ENCODE peak calls at places on chromosomes 4 and X, in seven cellular contexts. X is mammary epithelial cell, T is astrocyte, G is neuronal stem cell, Z is neural progenitor cell, L is fibroblast of lung, S is SK-N-SH. P is an unnamed sample. For H3K4me1, the result is how much of the 10 kb centered on the place peaks cover.

GRCh38 chr4:76090241-76090691 is 15.8 kb downstream of the ART3 start:
- DNase-seq in S (peak), L (peak), X (peak), Z (no peak), G (no peak), T (peak), P (no peak)

GRCh38 chr4:80566203-80566872 is 230.8 kb downstream of the CFAP299 start:
- DNase-seq in L (no peak), S (no peak), X (no peak), G (no peak), T (no peak), Z (no peak), P (no peak)

GRCh38 chrX:63361494-63361893 is 10.4 kb upstream of the SPIN4 start:
- DNase-seq in S (no peak), T (no peak), G (no peak), Z (no peak), L (no peak), X (no peak), P (no peak)

GRCh38 chr4:157996061-157996460 is 176.8 kb downstream of the GASK1B start:
- DNase-seq in G (no peak), X (no peak), Z (no peak), L (peak), T (no peak), S (no peak), P (no peak)

GRCh38 chr4:74418063-74418670 is 26.8 kb upstream of the AREG start:
- DNase-seq in T (peak), G (no peak), X (peak), Z (no peak), S (no peak), L (peak), P (no peak)

GRCh38 chrX:74506310-74507115 is 85.2 kb downstream of the SLC16A2 start:
- DNase-seq in Z (no peak), S (no peak), X (peak), T (no peak), L (no peak), G (no peak), P (no peak)

GRCh38 chrX:150692837-150693781 is at the start of gene MTMR1:
- DNase-seq in X (no peak), G (no peak), L (no peak), Z (peak), S (peak), T (no peak), P (peak)

GRCh38 chr4:78811034-78811433 is 34.9 kb downstream of the BMP2K start:
- DNase-seq in X (no peak), S (no peak), T (no peak), L (peak), Z (no peak), G (no peak), P (no peak)

GRCh38 chr4:87904627-87905026 is 70.9 kb upstream of the SPP1 start:
- DNase-seq in X (no peak), G (no peak), Z (no peak), S (no peak), T (no peak), L (no peak), P (no peak)

GRCh38 chr4:142801966-142802365 is 44.1 kb downstream of the INPP4B start:
- DNase-seq in X (peak), T (no peak), L (no peak), Z (no peak), S (no peak), G (no peak), P (no peak)

GRCh38 chrX:15404712-15405111 is 20.5 kb upstream of the VEGFD start:
- DNase-seq in S (peak), Z (no peak), T (no peak), L (no peak), G (no peak), X (no peak), P (no peak)

GRCh38 chrX:133523094-133523493 is 107.8 kb upstream of the GPC4 start:
- DNase-seq in X (peak), T (peak), L (peak), Z (no peak), G (no peak), S (no peak), P (no peak)

GRCh38 chrX:21398424-21398823 is 24.2 kb downstream of the CNKSR2 start:
- DNase-seq in S (no peak), L (peak), X (no peak), T (peak), G (no peak), Z (no peak), P (no peak)

GRCh38 chr4:3829954-3830773 is 64.0 kb downstream of the ADRA2C start:
- DNase-seq in G (peak), Z (peak), T (no peak), X (no peak), L (no peak), S (no peak), P (peak)

GRCh38 chrX:144840616-144841015 is 406.7 kb upstream of the SPANXN1 start:
- DNase-seq in G (no peak), L (peak), Z (no peak), X (peak), T (no peak), S (no peak), P (no peak)

GRCh38 chrX:72609313-72609712 is 36.7 kb upstream of the HDAC8 start:
- DNase-seq in T (no peak), Z (no peak), S (no peak), G (no peak), L (no peak), X (peak), P (peak)

GRCh38 chrX:23008431-23009099 is 8.8 kb downstream of the DDX53 start:
- DNase-seq in L (peak), T (peak), S (peak), X (no peak), Z (peak), G (no peak), P (peak)

GRCh38 chr4:156191382-156191781 is 237.7 kb upstream of the CTSO start:
- DNase-seq in L (no peak), Z (no peak), X (no peak), S (no peak), G (no peak), T (no peak), P (no peak)

GRCh38 chr4:107818301-107818910 is 6.3 kb upstream of the SGMS2 start:
- DNase-seq in T (peak), G (no peak), Z (no peak), X (peak), S (no peak), L (peak), P (no peak)

GRCh38 chr4:185238261-185238681 is 28.9 kb downstream of the SNX25 start:
- DNase-seq in G (no peak), S (no peak), T (peak), X (no peak), Z (no peak), L (peak), P (no peak)

GRCh38 chr4:171650543-171650942 is 162.7 kb upstream of the GALNTL6 start:
- DNase-seq in Z (peak), G (no peak), L (no peak), T (no peak), X (no peak), S (peak), P (peak)

GRCh38 chr4:84298023-84298718 is 200.9 kb downstream of the NKX6-1 start:
- DNase-seq in X (no peak), S (no peak), L (no peak), Z (no peak), G (no peak), T (no peak), P (no peak)

GRCh38 chr4:37922323-37922722 is 31.4 kb downstream of the TBC1D1 start:
- DNase-seq in T (peak), Z (no peak), X (no peak), L (peak), G (no peak), S (no peak), P (no peak)

GRCh38 chr4:165384608-165385007 is 5.8 kb downstream of the CPE start:
- DNase-seq in Z (no peak), L (peak), X (no peak), G (no peak), T (peak), S (peak), P (peak)

DNA sequence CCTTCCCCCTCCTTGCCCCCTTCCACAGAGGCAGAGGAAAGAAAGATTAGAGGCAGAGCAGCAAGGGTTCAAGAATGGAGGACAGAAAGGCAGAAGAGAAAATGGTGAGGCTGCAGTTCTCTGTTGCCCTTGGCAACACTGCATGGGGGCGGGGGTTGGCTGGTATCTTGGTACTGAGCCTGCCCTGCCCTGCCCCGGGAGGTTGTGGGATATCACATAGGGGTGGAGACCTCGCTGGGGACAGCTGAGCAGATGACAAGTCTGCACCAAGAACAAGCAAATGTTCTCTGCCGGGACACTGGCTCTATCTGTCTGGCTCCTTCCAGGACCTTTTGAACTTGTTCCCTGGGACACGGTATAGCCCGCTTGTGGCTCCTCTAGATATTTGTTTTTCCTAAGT is 39.8 kb downstream of the NHS start:
- DNase-seq in X (no peak), Z (peak), L (no peak), T (no peak), S (no peak), G (no peak), P (peak)
- H3K4me1 ChIP-seq in X (under half), Z (under half), L (under half), T (half or more), S (under half), G (under half), P (half or more)

DNA sequence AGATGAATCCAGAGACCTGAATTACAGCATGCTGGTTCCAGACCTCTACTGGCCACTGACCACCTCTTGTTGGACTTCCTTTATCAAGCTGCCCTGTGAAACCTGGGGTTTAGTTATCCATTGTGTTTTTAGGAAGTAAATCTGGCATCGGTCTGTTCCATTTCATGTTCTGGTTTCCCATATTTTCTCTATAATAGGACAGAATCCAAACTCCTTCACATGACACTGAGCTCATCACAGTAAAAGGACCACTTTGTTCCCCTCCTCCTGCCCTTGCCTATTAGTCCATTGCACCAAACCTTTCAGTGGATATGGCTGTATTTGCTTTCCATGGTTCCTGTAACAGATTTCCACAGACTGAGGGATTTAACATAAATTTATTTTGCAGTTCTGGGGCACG is 4.0 kb downstream of the MFAP3L start:
- DNase-seq in G (no peak), Z (no peak), X (no peak), L (no peak), S (no peak), T (no peak), P (no peak)
- H2AFZ ChIP-seq in G (no peak), Z (no peak), X (no peak), L (no peak), S (no peak), T (no peak), P (no peak)

DNA sequence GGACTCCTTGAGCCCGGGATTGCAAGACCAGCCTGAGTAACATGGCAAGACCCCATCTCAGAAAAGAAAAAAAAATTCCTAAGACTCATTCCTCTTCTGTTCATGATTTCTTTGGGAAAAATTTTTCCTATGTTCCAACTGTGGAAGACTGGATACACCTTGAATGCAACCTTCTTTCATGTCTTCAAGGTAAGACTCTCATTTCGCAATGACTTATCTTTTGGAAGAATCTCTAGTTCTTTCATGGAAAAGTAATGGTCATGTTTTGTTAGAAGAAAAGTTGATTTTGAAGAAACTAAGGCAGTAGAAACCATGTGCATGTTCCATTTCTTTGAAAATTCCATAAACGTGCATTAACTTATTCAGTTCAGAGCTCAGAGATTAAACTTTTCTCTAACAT is 26.0 kb upstream of the BBS12 start:
- DNase-seq in T (no peak), X (no peak), L (no peak), Z (no peak), S (no peak), G (no peak), P (no peak)
- H3K4me1 ChIP-seq in T (under half), X (under half), L (under half), Z (under half), S (under half), G (under half), P (under half)

DNA sequence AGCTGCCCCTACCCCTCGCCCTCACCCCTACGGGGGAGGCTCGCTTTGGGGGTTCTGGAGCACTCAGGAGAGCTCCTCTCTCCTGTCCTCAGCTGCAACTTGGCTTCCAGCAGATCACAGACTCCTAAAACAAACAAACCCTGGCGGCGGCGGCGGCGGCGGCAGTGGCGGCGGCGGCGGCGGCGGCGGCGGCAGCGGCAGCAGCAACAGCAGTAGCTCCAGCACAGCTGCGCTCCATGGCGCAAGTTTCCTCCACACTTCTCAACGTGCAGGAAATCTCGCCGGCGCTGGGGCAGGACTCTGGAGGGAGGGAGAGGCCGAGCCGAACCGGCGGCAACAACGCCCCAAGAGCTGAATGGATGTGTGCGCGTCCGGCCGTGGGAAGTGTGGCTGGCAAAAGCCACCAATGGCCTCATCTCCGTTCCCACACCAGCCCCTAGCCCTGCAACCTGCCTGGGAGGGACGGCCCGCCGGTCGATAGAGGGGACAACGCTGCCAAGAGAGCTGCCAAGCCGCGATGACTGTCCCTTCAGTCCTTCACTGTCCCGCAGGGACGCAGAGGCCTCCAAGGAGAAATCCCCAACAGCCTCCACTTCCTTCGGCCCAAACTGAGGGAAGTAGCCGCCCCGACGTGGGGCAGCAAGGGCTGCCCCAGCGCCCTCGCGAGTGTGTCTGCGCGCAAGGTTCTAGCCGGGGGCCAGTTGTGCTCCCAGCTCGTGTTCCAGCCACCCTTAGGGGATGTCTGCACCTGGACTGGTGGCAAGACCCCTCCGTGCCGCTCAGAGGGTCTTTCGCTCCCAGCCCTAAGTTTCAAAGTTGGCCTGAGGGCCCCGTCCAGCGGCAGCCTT is 775 bp downstream of the SHROOM4 start:
- DNase-seq in G (peak), S (peak), T (peak), L (peak), X (peak), Z (peak), P (peak)
- H2AFZ ChIP-seq in G (peak), S (peak), T (peak), L (peak), X (peak), Z (peak), P (peak)

DNA sequence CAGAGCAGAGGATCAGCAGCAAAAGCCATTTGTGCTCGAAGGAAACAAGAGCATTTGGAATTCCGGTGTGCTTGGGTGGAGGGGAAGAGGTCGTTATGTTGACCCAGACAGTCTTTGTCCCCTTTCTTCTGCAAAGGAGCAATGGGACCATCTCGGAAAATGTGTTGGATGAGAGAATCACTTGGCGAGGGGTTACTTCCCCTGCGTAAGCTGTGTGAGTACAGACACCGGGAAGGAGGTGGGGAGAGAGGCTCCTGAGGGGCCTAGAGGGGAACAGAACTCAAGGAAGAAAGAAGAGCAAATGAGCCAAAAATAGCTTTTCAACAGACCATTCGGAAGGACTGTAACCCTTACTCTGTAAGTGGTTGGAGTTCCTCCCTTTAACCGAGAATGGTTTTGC is 24.5 kb downstream of the TSC22D3 start:
- DNase-seq in X (no peak), T (no peak), S (no peak), G (no peak), Z (no peak), L (no peak), P (no peak)
- H3K4me1 ChIP-seq in X (under half), T (under half), S (under half), G (under half), Z (under half), L (under half), P (under half)

GRCh38 chrX:129981207-129981553 is 1.3 kb upstream of the BCORL1 start:
- DNase-seq in L (no peak), S (no peak), Z (no peak), T (no peak), G (no peak), X (no peak), P (no peak)
- H2AFZ ChIP-seq in L (no peak), S (peak), Z (no peak), T (peak), G (peak), X (peak), P (no peak)

GRCh38 chr4:15906024-15906443 is 32.5 kb downstream of the FGFBP1 start:
- DNase-seq in T (peak), S (no peak), Z (peak), G (no peak), X (peak), L (peak), P (peak)
- H3K4me1 ChIP-seq in T (under half), S (under half), Z (under half), G (under half), X (under half), L (under half), P (under half)

DNA sequence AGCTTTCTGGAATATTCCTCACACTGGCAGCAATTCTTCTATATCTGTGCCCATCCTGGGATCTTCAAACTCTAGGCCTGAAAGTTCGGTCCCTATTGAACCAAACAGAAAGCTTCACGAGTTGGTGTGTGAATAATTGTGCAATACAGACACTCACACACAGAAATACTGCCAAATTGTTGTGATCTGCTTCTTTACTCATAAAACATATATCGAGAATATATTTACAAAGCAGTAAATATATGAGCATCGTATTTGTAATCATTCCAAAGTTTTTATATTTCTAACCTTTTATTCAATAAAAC is 56.6 kb upstream of the BEX4 start:
- DNase-seq in X (no peak), L (no peak), S (no peak), T (no peak), G (no peak), Z (no peak), P (no peak)
- H2AFZ ChIP-seq in X (no peak), L (no peak), S (no peak), T (no peak), G (no peak), Z (no peak), P (no peak)

GRCh38 chr4:89196056-89196674 is 84.8 kb downstream of the TIGD2 start:
- DNase-seq in G (no peak), S (no peak), X (no peak), T (no peak), Z (no peak), L (no peak), P (peak)

GRCh38 chr4:89196745-89197144 is 85.4 kb downstream of the TIGD2 start:
- DNase-seq in T (peak), L (no peak), X (no peak), Z (no peak), S (no peak), G (no peak), P (peak)

GRCh38 chr4:89197920-89198319 is 86.6 kb downstream of the TIGD2 start:
- DNase-seq in G (peak), S (no peak), T (no peak), X (no peak), L (no peak), Z (peak), P (no peak)

DNA sequence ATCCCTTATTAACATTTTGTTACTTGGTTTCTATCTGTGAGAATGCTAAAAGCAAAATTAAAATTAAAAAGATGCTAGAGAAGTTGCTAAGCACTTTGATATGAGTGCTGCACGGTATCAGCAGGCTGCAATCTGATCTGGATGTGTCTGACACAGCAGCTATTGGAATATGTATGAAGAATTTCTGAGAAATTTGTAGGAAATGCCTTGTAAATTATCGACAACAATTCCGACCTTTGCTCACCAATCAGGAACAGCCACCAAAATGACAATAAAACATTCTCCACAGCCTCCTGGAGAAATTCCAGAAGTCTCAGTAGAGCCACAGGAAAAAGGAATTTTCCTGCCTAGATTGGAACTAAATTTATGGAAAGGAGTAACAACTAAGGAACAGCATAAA is 82.5 kb downstream of the TIGD2 start:
- DNase-seq in Z (no peak), L (no peak), T (no peak), S (no peak), G (no peak), X (no peak), P (no peak)
- H3K4me1 ChIP-seq in Z (under half), L (under half), T (under half), S (under half), G (under half), X (under half), P (under half)

DNA sequence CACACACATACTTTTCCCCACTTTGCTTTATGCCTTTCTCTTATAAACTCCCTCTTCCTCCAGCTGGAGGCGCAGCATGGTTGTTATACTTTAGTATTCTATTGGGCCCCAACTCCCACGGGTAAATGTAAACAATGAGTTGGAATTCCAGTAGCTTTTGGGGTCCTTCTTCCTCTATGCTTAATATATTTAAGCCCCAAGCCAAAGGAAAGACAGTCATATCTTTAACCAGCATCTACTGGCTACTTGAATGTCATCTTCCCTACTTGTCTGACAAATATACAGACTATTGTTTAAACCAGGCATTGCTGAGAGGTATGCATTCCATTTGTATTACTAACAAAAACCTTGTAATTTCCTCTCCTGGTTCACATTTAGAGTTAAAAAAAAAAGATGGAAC is 72.9 kb downstream of the WDR19 start:
- DNase-seq in T (peak), S (no peak), Z (peak), X (peak), L (peak), G (no peak), P (peak)
- H2AFZ ChIP-seq in T (peak), S (no peak), Z (no peak), X (peak), L (no peak), G (no peak), P (no peak)

P was measured in GM23338.